ENCODE peak calls at places on chromosomes 12 and 14, in nine cellular contexts. X is iris pigment epithelial cell; N is AG10803; L is psoas muscle; A is HCEC 1CT; H is ELF-1; E is activated T-cell treated with anti-CD3 and anti-CD28 coated beads, Interleukin-2, amount 50 U/mL, for 72 hours; R is stromal cell of bone marrow; V is SW480. Z is an unnamed sample.

GRCh38 chr12:105318651-105319483 is 11.6 kb upstream of the C12orf75 start:
- DNase-seq in N (no peak), H (no peak), X (no peak), E (no peak), L (no peak), V (no peak), R (no peak), A (no peak), Z (no peak)

GRCh38 chr14:66254066-66254465 is 232.1 kb upstream of the CCDC196 start:
- DNase-seq in E (no peak), H (no peak), L (no peak), X (no peak), V (no peak), N (no peak), R (no peak), A (no peak), Z (no peak)

GRCh38 chr14:57833304-57833703 is 32.6 kb downstream of the SLC35F4 start:
- DNase-seq in H (peak; percentile 15), R (peak; percentile 99), E (no peak), V (peak; percentile 41), A (peak; percentile 97), X (peak; percentile 95), L (peak; percentile 32), N (peak; percentile 92), Z (peak; percentile 5)

GRCh38 chr12:103530352-103530751 is 34.6 kb upstream of the C12orf42 start:
- DNase-seq in R (no peak), N (no peak), E (peak; percentile 32), X (no peak), H (no peak), L (no peak), A (no peak), V (no peak), Z (no peak)

GRCh38 chr14:95222151-95222631 is 64.9 kb upstream of the DICER1 start:
- DNase-seq in N (peak; percentile 57), A (peak; percentile 12), X (peak; percentile 79), V (no peak), H (peak; percentile 53), R (no peak), L (no peak), E (no peak), Z (no peak)

GRCh38 chr14:68781161-68782021 is 11.5 kb downstream of the ZFP36L1 start:
- DNase-seq in L (no peak), V (peak; percentile 85), A (no peak), H (no peak), X (no peak), N (no peak), E (peak; percentile 69), R (no peak), Z (no peak)

GRCh38 chr12:112239020-112239419 is 113.7 kb downstream of the TRAFD1 start:
- DNase-seq in V (no peak), N (no peak), H (no peak), E (no peak), A (no peak), R (no peak), L (no peak), X (no peak), Z (no peak)

GRCh38 chr12:68261947-68262346 is 8.5 kb upstream of the IL22 start:
- DNase-seq in V (no peak), R (no peak), N (no peak), E (no peak), H (no peak), X (no peak), L (no peak), A (no peak), Z (no peak)

GRCh38 chr14:89308232-89308959 is 108.6 kb downstream of the FOXN3 start:
- DNase-seq in E (no peak), H (peak; percentile 62), N (peak; percentile 29), R (peak; percentile 8), L (no peak), V (no peak), A (no peak), X (peak; percentile 43), Z (no peak)

GRCh38 chr12:75783093-75783877 is 248.3 kb downstream of the PHLDA1 start:
- DNase-seq in N (no peak), H (no peak), R (no peak), V (no peak), A (no peak), E (no peak), X (no peak), L (peak; percentile 17), Z (peak; percentile 89)

GRCh38 chr14:104423224-104423681 is 156.3 kb upstream of the C14orf180 start:
- DNase-seq in H (no peak), X (no peak), E (no peak), V (no peak), N (no peak), R (no peak), L (no peak), A (no peak), Z (no peak)

GRCh38 chr12:76259660-76260389 is 88.4 kb downstream of the BBS10 start:
- DNase-seq in A (peak; percentile 96), X (peak; percentile 95), E (no peak), L (no peak), R (peak; percentile 63), H (no peak), N (peak; percentile 91), V (no peak), Z (no peak)

GRCh38 chr12:15346488-15346887 is 24.2 kb downstream of the PTPRO start:
- DNase-seq in A (no peak), R (no peak), E (no peak), H (no peak), N (no peak), X (no peak), L (no peak), V (no peak), Z (no peak)

GRCh38 chr12:116257213-116257612 is 20.3 kb downstream of the MED13L start:
- DNase-seq in H (no peak), E (no peak), X (no peak), N (no peak), A (no peak), V (no peak), R (no peak), L (no peak), Z (no peak)

GRCh38 chr14:93045965-93046695 is 69.6 kb downstream of the ITPK1 start:
- DNase-seq in A (peak; percentile 79), E (no peak), L (no peak), V (peak; percentile 71), X (peak; percentile 88), R (no peak), H (no peak), N (peak; percentile 74), Z (no peak)

GRCh38 chr14:97878206-97878605 is 1081.0 kb downstream of the VRK1 start:
- DNase-seq in A (no peak), H (no peak), V (no peak), L (no peak), X (no peak), E (no peak), N (no peak), R (no peak), Z (no peak)

Z was measured in brain pericyte.